ENCODE peak calls at places on chromosomes 4 and X, in four cellular contexts. K, V, I and B are unnamed samples. For H3K27me3 and H3K4me1, the result is how much of the 10 kb centered on the place peaks cover.

GRCh38 chr4:139857977-139858376 is 192.4 kb downstream of the MGST2 start:
- DNase-seq in K (no peak), V (no peak), I (no peak), B (no peak)

GRCh38 chr4:168832746-168833575 is 177.1 kb downstream of the CBR4 start:
- DNase-seq in K (peak), V (peak), I (peak), B (no peak)

GRCh38 chr4:186819357-186820086 is 95.9 kb upstream of the FAT1 start:
- DNase-seq in K (no peak), V (no peak), I (no peak), B (no peak)

GRCh38 chr4:121256346-121256745 is 92.2 kb upstream of the TNIP3 start:
- DNase-seq in K (no peak), V (no peak), I (peak), B (peak)

GRCh38 chr4:132382243-132382642 is 766.9 kb upstream of the PCDH10 start:
- DNase-seq in K (no peak), V (no peak), I (no peak), B (no peak)

GRCh38 chr4:24642941-24643628 is 58.7 kb upstream of the DHX15 start:
- DNase-seq in K (no peak), V (no peak), I (peak), B (no peak)

GRCh38 chr4:16745009-16745408 is 153.4 kb downstream of the LDB2 start:
- DNase-seq in K (no peak), V (no peak), I (peak), B (no peak)

GRCh38 chrX:71466979-71467523 is 65.9 kb upstream of the OGT start:
- DNase-seq in K (no peak), V (no peak), I (peak), B (no peak)

GRCh38 chr4:89101256-89102161 is 9.8 kb upstream of the TIGD2 start:
- DNase-seq in K (no peak), V (no peak), I (no peak), B (no peak)

GRCh38 chr4:142435599-142436235 is 410.4 kb downstream of the INPP4B start:
- DNase-seq in K (peak), V (no peak), I (no peak), B (no peak)

GRCh38 chr4:73985528-73985852 is 2.5 kb downstream of the PPBP start:
- DNase-seq in K (no peak), V (no peak), I (no peak), B (no peak)

GRCh38 chr4:38601916-38602291 is 62.1 kb upstream of the KLF3 start:
- DNase-seq in K (no peak), V (no peak), I (no peak), B (no peak)

GRCh38 chr4:13940921-13941320 is 313.4 kb upstream of the BOD1L1 start:
- DNase-seq in K (no peak), V (no peak), I (no peak), B (no peak)

GRCh38 chrX:25300994-25301393 is 285.2 kb upstream of the ARX start:
- DNase-seq in K (no peak), V (no peak), I (no peak), B (no peak)

GRCh38 chr4:25862411-25863346 is at the start of gene SEL1L3:
- DNase-seq in K (peak), V (peak), I (peak), B (peak)

GRCh38 chr4:16884673-16885460 is 13.6 kb downstream of the LDB2 start:
- DNase-seq in K (no peak), V (no peak), I (no peak), B (no peak)

GRCh38 chr4:46937493-46937892 is 28.4 kb upstream of the COX7B2 start:
- DNase-seq in K (no peak), V (no peak), I (peak), B (no peak)

GRCh38 chrX:66013195-66013816 is 26.6 kb downstream of the VSIG4 start:
- DNase-seq in K (no peak), V (no peak), I (no peak), B (no peak)

GRCh38 chr4:148847544-148847943 is 405.3 kb upstream of the NR3C2 start:
- DNase-seq in K (no peak), V (no peak), I (no peak), B (no peak)

GRCh38 chrX:15737957-15738685 is at the start of gene CA5B:
- DNase-seq in K (peak), V (peak), I (peak), B (peak)

GRCh38 chr4:154560824-154561231 is 2.0 kb upstream of the FGB start:
- DNase-seq in K (no peak), V (no peak), I (peak), B (no peak)

GRCh38 chr4:74439952-74440351 is 5.0 kb upstream of the AREG start:
- DNase-seq in K (no peak), V (no peak), I (no peak), B (no peak)

GRCh38 chrX:38654302-38654701 is 93.0 kb downstream of the TSPAN7 start:
- DNase-seq in K (no peak), V (no peak), I (peak), B (no peak)

DNA sequence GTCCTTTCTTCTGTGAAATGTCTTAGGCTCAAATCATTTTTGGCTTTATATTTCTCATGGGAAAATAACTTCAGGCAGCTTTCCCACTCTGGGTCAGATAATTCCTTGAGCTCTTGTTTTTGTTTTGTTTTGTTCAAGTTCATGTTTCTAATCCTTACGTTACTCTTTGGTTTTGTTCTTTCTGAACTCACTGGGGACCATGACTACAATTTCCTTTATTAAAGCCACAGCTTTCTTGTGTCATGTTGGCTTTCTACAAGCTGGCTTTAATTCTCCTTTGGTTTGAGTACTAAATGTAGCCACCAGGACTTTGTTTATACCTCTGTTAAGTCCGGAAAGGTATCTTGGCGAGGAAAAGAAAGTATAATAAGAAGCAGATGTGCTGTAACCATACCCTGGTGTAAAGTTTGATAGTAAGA is 30.8 kb upstream of the ANXA3 start:
- DNase-seq in K (no peak), V (no peak), I (peak), B (no peak)
- H3K27me3 ChIP-seq in K (under half), V (under half), I (under half), B (under half)

GRCh38 chr4:929096-929765 is 2.9 kb downstream of the GAK start:
- DNase-seq in K (peak), V (no peak), I (no peak), B (no peak)

GRCh38 chr4:924107-925096 is 7.7 kb downstream of the GAK start:
- DNase-seq in K (peak), V (no peak), I (peak), B (peak)

GRCh38 chr4:926538-926937 is 5.6 kb downstream of the GAK start:
- DNase-seq in K (peak), V (peak), I (peak), B (no peak)

GRCh38 chr4:925171-925570 is 6.9 kb downstream of the GAK start:
- DNase-seq in K (peak), V (no peak), I (no peak), B (no peak)

GRCh38 chr4:925771-926500 is 6.2 kb downstream of the GAK start:
- DNase-seq in K (no peak), V (no peak), I (no peak), B (no peak)
- H3K4me1 ChIP-seq in K (under half), V (under half), I (under half), B (under half)

GRCh38 chr4:41727861-41728570 is 20.5 kb downstream of the PHOX2B start:
- DNase-seq in K (no peak), V (no peak), I (no peak), B (no peak)

GRCh38 chr4:41728571-41728908 is 20.0 kb downstream of the PHOX2B start:
- DNase-seq in K (no peak), V (no peak), I (no peak), B (no peak)

GRCh38 chr4:41734366-41734765 is 14.2 kb downstream of the PHOX2B start:
- DNase-seq in K (no peak), V (no peak), I (no peak), B (no peak)

DNA sequence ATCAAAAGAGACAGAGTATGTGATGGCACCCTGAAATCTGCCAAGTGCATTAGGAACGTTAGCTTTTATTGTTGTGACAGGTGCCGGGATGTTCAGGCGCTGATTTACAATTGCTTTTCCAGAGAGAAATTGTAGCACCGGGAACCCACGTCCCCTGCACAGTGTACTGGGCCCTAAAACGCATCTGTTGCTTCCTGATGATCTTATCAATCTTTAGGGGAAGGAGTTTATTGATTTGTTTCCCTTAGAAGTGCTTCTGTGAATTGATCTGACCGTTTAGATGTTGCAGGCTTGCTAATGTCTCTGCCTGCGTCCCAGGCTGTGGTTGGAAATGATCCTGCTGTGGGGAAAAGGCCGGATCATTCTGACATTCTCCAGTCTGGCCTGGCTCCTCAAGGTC is 17.0 kb downstream of the PHOX2B start:
- DNase-seq in K (no peak), V (no peak), I (no peak), B (no peak)
- H3K27me3 ChIP-seq in K (half or more), V (under half), I (under half), B (under half)

GRCh38 chr4:76694056-76694455 is 203.9 kb downstream of the SOWAHB start:
- DNase-seq in K (no peak), V (no peak), I (no peak), B (no peak)
- H3K4me1 ChIP-seq in K (under half), V (under half), I (under half), B (under half)

GRCh38 chr4:173536808-173537429 is 6.9 kb upstream of the HAND2 start:
- DNase-seq in K (peak), V (no peak), I (peak), B (no peak)
- H3K27me3 ChIP-seq in K (half or more), V (half or more), I (under half), B (half or more)

DNA sequence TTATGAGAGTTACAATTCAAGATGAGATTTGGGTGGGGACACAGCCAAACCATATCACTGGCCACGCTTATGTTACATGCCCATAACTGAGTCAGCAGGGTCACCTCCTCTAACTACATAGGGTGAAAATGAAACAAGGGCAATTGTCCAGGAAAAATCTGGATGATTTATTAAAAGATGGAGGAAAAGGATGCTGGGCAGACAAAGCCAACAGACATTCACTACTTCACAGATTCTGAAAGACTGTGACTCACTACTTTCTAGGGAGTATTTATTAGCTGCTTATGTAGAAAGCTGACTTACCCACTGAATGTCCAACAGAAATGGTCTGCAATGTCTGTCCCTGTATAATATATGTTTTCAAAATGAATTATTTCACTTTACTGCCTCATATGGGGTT is 72.4 kb downstream of the APBB2 start:
- DNase-seq in K (no peak), V (no peak), I (peak), B (no peak)
- H3K4me1 ChIP-seq in K (under half), V (under half), I (half or more), B (under half)

GRCh38 chr4:48991357-48991756 is 5.3 kb downstream of the CWH43 start:
- DNase-seq in K (no peak), V (no peak), I (no peak), B (no peak)
- H3K27me3 ChIP-seq in K (under half), V (under half), I (under half), B (under half)

DNA sequence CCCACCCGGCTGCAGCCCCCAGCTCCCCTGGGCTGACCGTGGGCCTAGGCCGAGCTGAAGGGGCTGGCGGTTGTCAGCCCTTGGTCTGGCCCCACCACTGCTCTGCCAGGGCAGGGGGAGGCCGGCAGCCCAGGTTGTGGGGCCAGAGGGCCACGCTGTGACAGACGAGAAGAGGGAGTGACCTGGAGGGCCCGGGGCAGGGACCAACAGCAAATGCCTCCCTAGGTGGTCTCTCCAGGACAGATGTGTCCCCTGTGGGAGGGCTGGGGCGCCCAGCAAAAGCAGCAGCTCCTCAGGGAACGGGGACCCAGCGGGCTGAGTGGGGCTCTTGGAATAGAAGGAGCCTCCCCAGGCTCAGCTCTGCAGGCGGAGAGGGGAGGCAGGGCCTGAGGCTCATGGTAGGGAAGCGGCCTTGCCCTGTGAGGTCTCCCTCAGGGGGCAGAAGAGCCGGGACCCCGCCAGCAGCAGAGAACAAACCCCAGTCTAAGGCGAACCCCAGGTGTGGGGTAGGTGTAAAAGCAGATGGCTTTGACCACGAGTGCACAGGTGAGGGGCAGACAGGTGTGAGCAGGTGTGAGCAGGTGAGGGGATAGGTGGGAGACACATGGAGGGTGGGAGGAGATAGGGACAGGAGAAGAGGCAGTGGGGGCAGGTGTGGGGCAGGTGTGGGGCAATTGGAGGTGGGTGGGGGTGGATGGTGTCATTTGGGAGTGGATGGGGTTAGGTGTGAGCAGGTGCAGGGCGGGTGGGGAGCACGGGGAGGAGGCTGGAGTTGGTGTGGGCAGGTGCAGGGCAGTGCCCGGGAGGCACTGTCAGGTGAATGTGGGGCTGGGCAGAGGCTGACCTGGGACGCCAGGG is 34.1 kb upstream of the SPON2 start:
- DNase-seq in K (peak), V (peak), I (no peak), B (no peak)
- H3K4me1 ChIP-seq in K (under half), V (under half), I (under half), B (under half)

GRCh38 chr4:184811484-184812180 is 14.1 kb downstream of the ACSL1 start:
- DNase-seq in K (no peak), V (no peak), I (no peak), B (no peak)
- H3K27me3 ChIP-seq in K (under half), V (under half), I (under half), B (under half)

DNA sequence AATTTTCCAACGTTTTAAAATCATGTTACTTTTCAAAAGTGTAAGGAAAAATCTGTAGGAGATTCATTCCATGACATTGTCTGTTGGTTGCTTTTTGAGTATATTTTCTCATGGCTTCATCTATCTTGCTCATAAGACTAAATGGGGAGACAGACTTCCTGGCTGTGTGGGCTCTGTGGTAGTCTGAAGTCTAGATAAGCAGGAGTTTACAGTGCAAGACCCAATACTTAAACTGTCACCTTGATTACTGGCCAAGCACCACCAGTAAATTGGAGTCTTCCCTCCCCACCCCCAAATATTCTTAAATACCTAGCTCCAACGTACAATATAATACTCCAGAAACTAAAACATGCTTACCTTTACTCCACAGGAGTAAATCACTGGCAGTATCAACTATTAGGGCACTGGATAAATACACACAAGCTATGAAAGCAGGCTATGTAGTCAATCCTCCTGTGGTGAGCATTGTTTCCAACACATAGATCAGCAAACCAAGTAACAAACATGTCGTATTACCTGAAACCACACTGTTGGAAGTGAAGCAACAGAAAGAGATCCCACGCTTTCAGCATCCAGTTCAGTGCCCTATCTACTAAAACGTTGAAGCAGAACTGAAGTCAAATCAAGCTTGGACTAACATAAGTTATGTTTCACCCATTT is 6.2 kb downstream of the HNRNPD start:
- DNase-seq in K (no peak), V (no peak), I (no peak), B (no peak)
- H3K4me1 ChIP-seq in K (under half), V (half or more), I (half or more), B (under half)